ENCODE peak calls at places on chromosomes 1 and 21, in five cellular contexts. One of them, this sample, is unnamed.

GRCh38 chr1:228373681-228374571 is 32.7 kb downstream of the TRIM11 start:
- DNase-seq in esophagus squamous epithelium: no peak
- DNase-seq in adrenal gland: peak; percentile 53
- DNase-seq in A549: no peak
- DNase-seq in Peyer's patch: no peak
- DNase-seq in this sample: no peak

GRCh38 chr1:62436039-62436465 is 797 bp upstream of the USP1 start:
- DNase-seq in esophagus squamous epithelium: no peak
- DNase-seq in adrenal gland: no peak
- DNase-seq in A549: peak; percentile 99
- DNase-seq in Peyer's patch: peak; percentile 99
- DNase-seq in this sample: no peak

GRCh38 chr21:37642493-37642892 is 273.8 kb downstream of the KCNJ6 start:
- DNase-seq in esophagus squamous epithelium: no peak
- DNase-seq in adrenal gland: no peak
- DNase-seq in A549: peak; percentile 37
- DNase-seq in Peyer's patch: no peak
- DNase-seq in this sample: no peak

GRCh38 chr21:42559326-42559725 is 45.7 kb downstream of the SLC37A1 start:
- DNase-seq in esophagus squamous epithelium: no peak
- DNase-seq in adrenal gland: no peak
- DNase-seq in A549: no peak
- DNase-seq in Peyer's patch: peak; percentile 36
- DNase-seq in this sample: no peak

GRCh38 chr1:112544753-112545152 is 36.0 kb downstream of the WNT2B start:
- DNase-seq in esophagus squamous epithelium: no peak
- DNase-seq in adrenal gland: no peak
- DNase-seq in A549: peak; percentile 19
- DNase-seq in Peyer's patch: no peak
- DNase-seq in this sample: no peak

GRCh38 chr1:226738421-226738994 is 574 bp downstream of the ITPKB start:
- DNase-seq in esophagus squamous epithelium: no peak
- DNase-seq in adrenal gland: no peak
- DNase-seq in A549: peak; percentile 44
- DNase-seq in Peyer's patch: peak; percentile 63
- DNase-seq in this sample: no peak

GRCh38 chr1:212242288-212242984 is 42.8 kb upstream of the PPP2R5A start:
- DNase-seq in esophagus squamous epithelium: no peak
- DNase-seq in adrenal gland: no peak
- DNase-seq in A549: no peak
- DNase-seq in Peyer's patch: no peak
- DNase-seq in this sample: no peak

GRCh38 chr1:207361910-207362309 is 40.4 kb downstream of the CD55 start:
- DNase-seq in esophagus squamous epithelium: no peak
- DNase-seq in adrenal gland: no peak
- DNase-seq in A549: no peak
- DNase-seq in Peyer's patch: no peak
- DNase-seq in this sample: no peak

GRCh38 chr1:153608089-153608672 is 4.8 kb downstream of the S100A16 start:
- DNase-seq in esophagus squamous epithelium: no peak
- DNase-seq in adrenal gland: no peak
- DNase-seq in A549: peak; percentile 25
- DNase-seq in Peyer's patch: no peak
- DNase-seq in this sample: no peak

GRCh38 chr1:182299728-182300581 is 91.6 kb downstream of the GLUL start:
- DNase-seq in esophagus squamous epithelium: no peak
- DNase-seq in adrenal gland: peak; percentile 62
- DNase-seq in A549: no peak
- DNase-seq in Peyer's patch: peak; percentile 71
- DNase-seq in this sample: peak; percentile 37

GRCh38 chr1:182304218-182305016 is 87.2 kb downstream of the GLUL start:
- DNase-seq in esophagus squamous epithelium: no peak
- DNase-seq in adrenal gland: no peak
- DNase-seq in A549: no peak
- DNase-seq in Peyer's patch: no peak
- DNase-seq in this sample: no peak

GRCh38 chr1:182303778-182304177 is 87.8 kb downstream of the GLUL start:
- DNase-seq in esophagus squamous epithelium: no peak
- DNase-seq in adrenal gland: no peak
- DNase-seq in A549: no peak
- DNase-seq in Peyer's patch: no peak
- DNase-seq in this sample: no peak

GRCh38 chr1:182301026-182301436 is 90.6 kb downstream of the GLUL start:
- DNase-seq in esophagus squamous epithelium: no peak
- DNase-seq in adrenal gland: no peak
- DNase-seq in A549: no peak
- DNase-seq in Peyer's patch: no peak
- DNase-seq in this sample: no peak

DNA sequence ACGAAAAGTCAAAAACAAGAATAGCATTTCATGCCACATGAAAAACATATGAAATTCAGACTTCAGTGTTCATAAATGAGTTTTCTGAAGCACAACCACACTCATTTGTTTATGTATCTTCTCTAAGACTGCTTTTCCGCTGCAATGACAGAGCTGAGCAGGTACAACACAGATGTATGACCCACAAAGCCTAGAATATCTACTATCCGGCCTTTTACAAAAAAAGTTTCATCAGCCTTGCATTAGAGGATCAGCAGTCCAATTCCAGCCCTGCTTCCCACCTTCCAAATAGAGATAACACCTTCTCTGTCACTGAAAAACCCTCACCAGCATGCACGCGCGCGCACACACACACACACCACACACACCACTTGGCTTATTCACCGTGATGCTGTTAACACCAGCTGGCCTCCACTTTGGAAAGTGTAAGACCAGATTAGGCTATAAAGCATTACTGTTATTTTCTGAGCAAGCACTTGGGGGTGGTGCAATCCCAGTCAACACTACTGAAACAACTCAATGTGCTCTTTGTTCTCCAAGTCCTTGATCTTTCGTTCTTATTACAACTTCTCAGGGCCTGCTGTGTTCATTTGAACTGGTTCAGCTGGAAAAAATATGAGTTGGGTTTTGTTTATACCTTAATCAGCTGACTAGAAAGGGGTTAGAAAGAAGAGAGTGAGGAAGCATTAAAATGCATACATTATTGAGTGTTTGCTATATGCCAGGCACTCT is 90.0 kb downstream of the GLUL start:
- DNase-seq in esophagus squamous epithelium: no peak
- DNase-seq in adrenal gland: no peak
- DNase-seq in A549: no peak
- DNase-seq in Peyer's patch: peak; percentile 51
- DNase-seq in this sample: no peak
- TF ChIP-seq POLR2A in esophagus squamous epithelium: no peak
- TF ChIP-seq POLR2A in adrenal gland: no peak
- TF ChIP-seq POLR2A in A549: no peak
- TF ChIP-seq POLR2A in Peyer's patch: no peak
- TF ChIP-seq POLR2A in this sample: no peak

GRCh38 chr1:155011004-155011416 is 8.4 kb downstream of the ZBTB7B start:
- DNase-seq in esophagus squamous epithelium: no peak
- DNase-seq in adrenal gland: no peak
- DNase-seq in A549: no peak
- DNase-seq in Peyer's patch: no peak
- DNase-seq in this sample: no peak
- H3K27ac ChIP-seq in esophagus squamous epithelium: peak overlapping the region; percentile 98
- H3K27ac ChIP-seq in adrenal gland: peak overlapping the region; percentile 64
- H3K27ac ChIP-seq in A549: peak overlapping the region; percentile 67
- H3K27ac ChIP-seq in Peyer's patch: peak overlapping the region; percentile 95
- H3K27ac ChIP-seq in this sample: peak overlapping the region; percentile 74

GRCh38 chr1:1471389-1472045 is at the start of gene ATAD3B:
- DNase-seq in esophagus squamous epithelium: peak; percentile 52
- DNase-seq in adrenal gland: peak; percentile 97
- DNase-seq in A549: no peak
- DNase-seq in Peyer's patch: peak; percentile 97
- DNase-seq in this sample: peak; percentile 85
- TF ChIP-seq POLR2A in esophagus squamous epithelium: no peak
- TF ChIP-seq POLR2A in adrenal gland: no peak
- TF ChIP-seq POLR2A in A549: no peak
- TF ChIP-seq POLR2A in Peyer's patch: peak; percentile 54
- TF ChIP-seq POLR2A in this sample: peak; percentile 33

DNA sequence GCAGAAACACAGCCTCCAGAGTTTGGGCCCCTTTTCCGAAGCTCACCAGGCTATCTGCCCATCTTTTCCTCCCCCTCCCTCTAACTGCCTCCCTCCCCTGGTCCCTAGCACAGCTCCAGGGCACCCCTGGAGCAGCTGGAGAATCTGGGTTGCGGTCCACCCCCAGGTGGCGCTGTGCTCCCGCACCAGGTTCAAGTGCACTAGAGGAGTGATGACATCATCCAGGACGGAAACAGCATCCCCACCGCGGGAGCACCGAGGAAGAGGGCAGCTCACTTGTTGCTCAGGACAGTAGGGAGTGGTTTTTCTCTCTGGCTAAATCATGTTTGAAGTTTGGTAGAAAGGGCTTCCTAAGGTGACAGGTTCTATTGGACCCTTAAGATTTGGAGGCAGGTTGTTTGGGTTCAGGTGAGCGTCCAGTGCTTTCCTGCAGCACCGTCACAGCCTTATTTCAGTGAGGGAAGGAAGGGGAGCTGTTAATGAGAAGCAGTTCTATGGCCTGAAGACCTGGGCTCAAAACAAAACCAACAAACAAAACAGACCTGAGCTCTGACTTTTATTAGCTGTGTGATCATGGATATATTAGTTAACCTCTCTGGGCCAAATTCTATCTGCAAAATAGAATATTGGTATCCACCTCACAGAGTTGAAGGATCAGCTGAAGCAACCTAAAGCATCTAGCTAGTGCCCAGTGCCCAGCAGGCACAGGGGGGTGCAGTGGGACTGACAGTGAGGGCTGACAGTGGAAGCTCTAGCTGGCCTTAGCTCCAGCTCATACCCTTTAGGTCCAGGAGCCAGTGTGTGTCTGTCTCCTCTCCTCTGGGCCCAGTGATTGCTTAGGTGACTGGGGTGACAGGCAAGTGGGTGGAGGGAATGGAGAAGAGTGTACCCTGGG is 7.5 kb downstream of the SHISA4 start:
- DNase-seq in esophagus squamous epithelium: no peak
- DNase-seq in adrenal gland: peak; percentile 97
- DNase-seq in A549: peak; percentile 88
- DNase-seq in Peyer's patch: peak; percentile 94
- DNase-seq in this sample: peak; percentile 91
- H3K27ac ChIP-seq in esophagus squamous epithelium: peak overlapping the region; percentile 77
- H3K27ac ChIP-seq in adrenal gland: peak overlapping the region; percentile 31
- H3K27ac ChIP-seq in A549: peak overlapping the region; percentile 60
- H3K27ac ChIP-seq in Peyer's patch: no peak overlapping the region
- H3K27ac ChIP-seq in this sample: peak overlapping the region; percentile 82